ENCODE peak calls at places on chromosomes 1 and 21, in six cellular contexts. One of them, this sample, is unnamed.

GRCh38 chr1:174990382-174990999 is 9.3 kb upstream of the CACYBP start:
- DNase-seq in aorta: no peak
- DNase-seq in memory B cell: no peak
- DNase-seq in effector CD8-positive, alpha-beta T cell: no peak
- DNase-seq in stimulated activated CD4-positive, alpha-beta T cell treated with anti-CD3 and anti-CD28 coated beads, Interleukin-1b, Interleukin-23, amount 100 ng/mL, for 24 hours: no peak
- DNase-seq in activated CD4-positive, alpha-beta T cell treated with anti-CD3 and anti-CD28 coated beads for 48 hours: no peak
- DNase-seq in this sample: no peak

GRCh38 chr1:161200992-161201827 is 957 bp upstream of the NDUFS2 start:
- DNase-seq in memory B cell: no peak
- DNase-seq in aorta: peak
- DNase-seq in stimulated activated CD4-positive, alpha-beta T cell treated with anti-CD3 and anti-CD28 coated beads, Interleukin-1b, Interleukin-23, amount 100 ng/mL, for 24 hours: no peak
- DNase-seq in effector CD8-positive, alpha-beta T cell: no peak
- DNase-seq in activated CD4-positive, alpha-beta T cell treated with anti-CD3 and anti-CD28 coated beads for 48 hours: no peak
- DNase-seq in this sample: peak

GRCh38 chr1:87744056-87744455 is 415.4 kb downstream of the LMO4 start:
- DNase-seq in activated CD4-positive, alpha-beta T cell treated with anti-CD3 and anti-CD28 coated beads for 48 hours: no peak
- DNase-seq in memory B cell: no peak
- DNase-seq in aorta: no peak
- DNase-seq in effector CD8-positive, alpha-beta T cell: no peak
- DNase-seq in stimulated activated CD4-positive, alpha-beta T cell treated with anti-CD3 and anti-CD28 coated beads, Interleukin-1b, Interleukin-23, amount 100 ng/mL, for 24 hours: no peak
- DNase-seq in this sample: no peak

GRCh38 chr1:15153842-15154479 is 414 bp downstream of the TMEM51 start:
- DNase-seq in stimulated activated CD4-positive, alpha-beta T cell treated with anti-CD3 and anti-CD28 coated beads, Interleukin-1b, Interleukin-23, amount 100 ng/mL, for 24 hours: peak
- DNase-seq in memory B cell: no peak
- DNase-seq in aorta: peak
- DNase-seq in effector CD8-positive, alpha-beta T cell: no peak
- DNase-seq in activated CD4-positive, alpha-beta T cell treated with anti-CD3 and anti-CD28 coated beads for 48 hours: peak
- DNase-seq in this sample: peak

GRCh38 chr1:108590436-108590835 is 30.5 kb downstream of the EEIG2 start:
- DNase-seq in stimulated activated CD4-positive, alpha-beta T cell treated with anti-CD3 and anti-CD28 coated beads, Interleukin-1b, Interleukin-23, amount 100 ng/mL, for 24 hours: no peak
- DNase-seq in memory B cell: no peak
- DNase-seq in aorta: peak
- DNase-seq in activated CD4-positive, alpha-beta T cell treated with anti-CD3 and anti-CD28 coated beads for 48 hours: no peak
- DNase-seq in effector CD8-positive, alpha-beta T cell: no peak
- DNase-seq in this sample: no peak

GRCh38 chr1:109827466-109827865 is 63.7 kb upstream of the EPS8L3 start:
- DNase-seq in effector CD8-positive, alpha-beta T cell: no peak
- DNase-seq in aorta: no peak
- DNase-seq in memory B cell: no peak
- DNase-seq in stimulated activated CD4-positive, alpha-beta T cell treated with anti-CD3 and anti-CD28 coated beads, Interleukin-1b, Interleukin-23, amount 100 ng/mL, for 24 hours: no peak
- DNase-seq in activated CD4-positive, alpha-beta T cell treated with anti-CD3 and anti-CD28 coated beads for 48 hours: no peak
- DNase-seq in this sample: no peak

GRCh38 chr1:2785631-2786328 is 15.7 kb downstream of the TTC34 start:
- DNase-seq in memory B cell: no peak
- DNase-seq in stimulated activated CD4-positive, alpha-beta T cell treated with anti-CD3 and anti-CD28 coated beads, Interleukin-1b, Interleukin-23, amount 100 ng/mL, for 24 hours: no peak
- DNase-seq in activated CD4-positive, alpha-beta T cell treated with anti-CD3 and anti-CD28 coated beads for 48 hours: no peak
- DNase-seq in effector CD8-positive, alpha-beta T cell: no peak
- DNase-seq in aorta: no peak
- DNase-seq in this sample: peak

GRCh38 chr1:86507935-86508582 is 38.8 kb upstream of the CLCA4 start:
- DNase-seq in aorta: no peak
- DNase-seq in stimulated activated CD4-positive, alpha-beta T cell treated with anti-CD3 and anti-CD28 coated beads, Interleukin-1b, Interleukin-23, amount 100 ng/mL, for 24 hours: no peak
- DNase-seq in activated CD4-positive, alpha-beta T cell treated with anti-CD3 and anti-CD28 coated beads for 48 hours: peak
- DNase-seq in effector CD8-positive, alpha-beta T cell: no peak
- DNase-seq in memory B cell: no peak
- DNase-seq in this sample: no peak

GRCh38 chr1:21896652-21897532 is 40.2 kb downstream of the HSPG2 start:
- DNase-seq in effector CD8-positive, alpha-beta T cell: no peak
- DNase-seq in stimulated activated CD4-positive, alpha-beta T cell treated with anti-CD3 and anti-CD28 coated beads, Interleukin-1b, Interleukin-23, amount 100 ng/mL, for 24 hours: no peak
- DNase-seq in aorta: peak
- DNase-seq in activated CD4-positive, alpha-beta T cell treated with anti-CD3 and anti-CD28 coated beads for 48 hours: no peak
- DNase-seq in memory B cell: no peak
- DNase-seq in this sample: peak

GRCh38 chr1:10986525-10986890 is 25.9 kb upstream of the TARDBP start:
- DNase-seq in effector CD8-positive, alpha-beta T cell: no peak
- DNase-seq in aorta: no peak
- DNase-seq in activated CD4-positive, alpha-beta T cell treated with anti-CD3 and anti-CD28 coated beads for 48 hours: no peak
- DNase-seq in stimulated activated CD4-positive, alpha-beta T cell treated with anti-CD3 and anti-CD28 coated beads, Interleukin-1b, Interleukin-23, amount 100 ng/mL, for 24 hours: no peak
- DNase-seq in memory B cell: no peak
- DNase-seq in this sample: no peak

GRCh38 chr1:223844521-223844961 is 1.2 kb downstream of the TP53BP2 start:
- DNase-seq in activated CD4-positive, alpha-beta T cell treated with anti-CD3 and anti-CD28 coated beads for 48 hours: peak
- DNase-seq in memory B cell: no peak
- DNase-seq in effector CD8-positive, alpha-beta T cell: no peak
- DNase-seq in aorta: no peak
- DNase-seq in stimulated activated CD4-positive, alpha-beta T cell treated with anti-CD3 and anti-CD28 coated beads, Interleukin-1b, Interleukin-23, amount 100 ng/mL, for 24 hours: peak
- DNase-seq in this sample: no peak

GRCh38 chr1:172268237-172268636 is 152.2 kb upstream of the C1orf105 start:
- DNase-seq in aorta: no peak
- DNase-seq in memory B cell: no peak
- DNase-seq in stimulated activated CD4-positive, alpha-beta T cell treated with anti-CD3 and anti-CD28 coated beads, Interleukin-1b, Interleukin-23, amount 100 ng/mL, for 24 hours: no peak
- DNase-seq in effector CD8-positive, alpha-beta T cell: no peak
- DNase-seq in activated CD4-positive, alpha-beta T cell treated with anti-CD3 and anti-CD28 coated beads for 48 hours: no peak
- DNase-seq in this sample: no peak

GRCh38 chr21:33109574-33110339 is 39.8 kb downstream of the OLIG1 start:
- DNase-seq in memory B cell: no peak
- DNase-seq in aorta: no peak
- DNase-seq in stimulated activated CD4-positive, alpha-beta T cell treated with anti-CD3 and anti-CD28 coated beads, Interleukin-1b, Interleukin-23, amount 100 ng/mL, for 24 hours: no peak
- DNase-seq in effector CD8-positive, alpha-beta T cell: no peak
- DNase-seq in activated CD4-positive, alpha-beta T cell treated with anti-CD3 and anti-CD28 coated beads for 48 hours: peak
- DNase-seq in this sample: no peak

GRCh38 chr1:44108971-44109370 is 9.7 kb upstream of the KLF17 start:
- DNase-seq in activated CD4-positive, alpha-beta T cell treated with anti-CD3 and anti-CD28 coated beads for 48 hours: no peak
- DNase-seq in stimulated activated CD4-positive, alpha-beta T cell treated with anti-CD3 and anti-CD28 coated beads, Interleukin-1b, Interleukin-23, amount 100 ng/mL, for 24 hours: no peak
- DNase-seq in effector CD8-positive, alpha-beta T cell: no peak
- DNase-seq in memory B cell: no peak
- DNase-seq in aorta: no peak
- DNase-seq in this sample: no peak

GRCh38 chr1:55816456-55816794 is 601.3 kb upstream of the USP24 start:
- DNase-seq in effector CD8-positive, alpha-beta T cell: no peak
- DNase-seq in memory B cell: no peak
- DNase-seq in activated CD4-positive, alpha-beta T cell treated with anti-CD3 and anti-CD28 coated beads for 48 hours: peak
- DNase-seq in stimulated activated CD4-positive, alpha-beta T cell treated with anti-CD3 and anti-CD28 coated beads, Interleukin-1b, Interleukin-23, amount 100 ng/mL, for 24 hours: no peak
- DNase-seq in aorta: no peak
- DNase-seq in this sample: no peak

GRCh38 chr1:216926681-216927080 is 203.5 kb upstream of the ESRRG start:
- DNase-seq in activated CD4-positive, alpha-beta T cell treated with anti-CD3 and anti-CD28 coated beads for 48 hours: no peak
- DNase-seq in memory B cell: no peak
- DNase-seq in stimulated activated CD4-positive, alpha-beta T cell treated with anti-CD3 and anti-CD28 coated beads, Interleukin-1b, Interleukin-23, amount 100 ng/mL, for 24 hours: no peak
- DNase-seq in aorta: no peak
- DNase-seq in effector CD8-positive, alpha-beta T cell: no peak
- DNase-seq in this sample: no peak

GRCh38 chr1:53329183-53329544 is 1.3 kb upstream of the LRP8 start:
- DNase-seq in activated CD4-positive, alpha-beta T cell treated with anti-CD3 and anti-CD28 coated beads for 48 hours: no peak
- DNase-seq in stimulated activated CD4-positive, alpha-beta T cell treated with anti-CD3 and anti-CD28 coated beads, Interleukin-1b, Interleukin-23, amount 100 ng/mL, for 24 hours: no peak
- DNase-seq in aorta: peak
- DNase-seq in effector CD8-positive, alpha-beta T cell: no peak
- DNase-seq in memory B cell: no peak
- DNase-seq in this sample: peak

GRCh38 chr1:19762175-19762779 is 37.4 kb downstream of the TMCO4 start:
- DNase-seq in aorta: no peak
- DNase-seq in stimulated activated CD4-positive, alpha-beta T cell treated with anti-CD3 and anti-CD28 coated beads, Interleukin-1b, Interleukin-23, amount 100 ng/mL, for 24 hours: peak
- DNase-seq in memory B cell: peak
- DNase-seq in effector CD8-positive, alpha-beta T cell: no peak
- DNase-seq in activated CD4-positive, alpha-beta T cell treated with anti-CD3 and anti-CD28 coated beads for 48 hours: peak
- DNase-seq in this sample: no peak

GRCh38 chr1:117346206-117346928 is 20.9 kb upstream of the MAN1A2 start:
- DNase-seq in effector CD8-positive, alpha-beta T cell: no peak
- DNase-seq in aorta: no peak
- DNase-seq in stimulated activated CD4-positive, alpha-beta T cell treated with anti-CD3 and anti-CD28 coated beads, Interleukin-1b, Interleukin-23, amount 100 ng/mL, for 24 hours: no peak
- DNase-seq in activated CD4-positive, alpha-beta T cell treated with anti-CD3 and anti-CD28 coated beads for 48 hours: peak
- DNase-seq in memory B cell: no peak
- DNase-seq in this sample: no peak

GRCh38 chr21:45533731-45534571 is 8.3 kb downstream of the SLC19A1 start:
- DNase-seq in memory B cell: no peak
- DNase-seq in aorta: peak
- DNase-seq in activated CD4-positive, alpha-beta T cell treated with anti-CD3 and anti-CD28 coated beads for 48 hours: no peak
- DNase-seq in stimulated activated CD4-positive, alpha-beta T cell treated with anti-CD3 and anti-CD28 coated beads, Interleukin-1b, Interleukin-23, amount 100 ng/mL, for 24 hours: no peak
- DNase-seq in effector CD8-positive, alpha-beta T cell: no peak
- DNase-seq in this sample: peak

GRCh38 chr1:157944666-157945280 is 48.7 kb upstream of the KIRREL1 start:
- DNase-seq in activated CD4-positive, alpha-beta T cell treated with anti-CD3 and anti-CD28 coated beads for 48 hours: no peak
- DNase-seq in aorta: no peak
- DNase-seq in stimulated activated CD4-positive, alpha-beta T cell treated with anti-CD3 and anti-CD28 coated beads, Interleukin-1b, Interleukin-23, amount 100 ng/mL, for 24 hours: no peak
- DNase-seq in effector CD8-positive, alpha-beta T cell: no peak
- DNase-seq in memory B cell: no peak
- DNase-seq in this sample: no peak

GRCh38 chr1:148263906-148264255 is 111.8 kb upstream of the NBPF11 start:
- DNase-seq in aorta: no peak
- DNase-seq in effector CD8-positive, alpha-beta T cell: no peak
- DNase-seq in stimulated activated CD4-positive, alpha-beta T cell treated with anti-CD3 and anti-CD28 coated beads, Interleukin-1b, Interleukin-23, amount 100 ng/mL, for 24 hours: no peak
- DNase-seq in memory B cell: peak
- DNase-seq in activated CD4-positive, alpha-beta T cell treated with anti-CD3 and anti-CD28 coated beads for 48 hours: no peak
- DNase-seq in this sample: no peak

GRCh38 chr1:192892934-192893333 is 84.1 kb downstream of the RGS2 start:
- DNase-seq in effector CD8-positive, alpha-beta T cell: no peak
- DNase-seq in stimulated activated CD4-positive, alpha-beta T cell treated with anti-CD3 and anti-CD28 coated beads, Interleukin-1b, Interleukin-23, amount 100 ng/mL, for 24 hours: no peak
- DNase-seq in memory B cell: no peak
- DNase-seq in activated CD4-positive, alpha-beta T cell treated with anti-CD3 and anti-CD28 coated beads for 48 hours: no peak
- DNase-seq in aorta: no peak
- DNase-seq in this sample: no peak

GRCh38 chr1:3348196-3348865 is 106.1 kb upstream of the ARHGEF16 start:
- DNase-seq in aorta: no peak
- DNase-seq in stimulated activated CD4-positive, alpha-beta T cell treated with anti-CD3 and anti-CD28 coated beads, Interleukin-1b, Interleukin-23, amount 100 ng/mL, for 24 hours: no peak
- DNase-seq in memory B cell: no peak
- DNase-seq in effector CD8-positive, alpha-beta T cell: no peak
- DNase-seq in activated CD4-positive, alpha-beta T cell treated with anti-CD3 and anti-CD28 coated beads for 48 hours: no peak
- DNase-seq in this sample: no peak

GRCh38 chr1:42035205-42035829 is 116.6 kb upstream of the HIVEP3 start:
- DNase-seq in aorta: peak
- DNase-seq in memory B cell: no peak
- DNase-seq in activated CD4-positive, alpha-beta T cell treated with anti-CD3 and anti-CD28 coated beads for 48 hours: peak
- DNase-seq in effector CD8-positive, alpha-beta T cell: peak
- DNase-seq in stimulated activated CD4-positive, alpha-beta T cell treated with anti-CD3 and anti-CD28 coated beads, Interleukin-1b, Interleukin-23, amount 100 ng/mL, for 24 hours: peak
- DNase-seq in this sample: peak

GRCh38 chr21:30209571-30209970 is 6.3 kb downstream of the CLDN8 start:
- DNase-seq in stimulated activated CD4-positive, alpha-beta T cell treated with anti-CD3 and anti-CD28 coated beads, Interleukin-1b, Interleukin-23, amount 100 ng/mL, for 24 hours: no peak
- DNase-seq in activated CD4-positive, alpha-beta T cell treated with anti-CD3 and anti-CD28 coated beads for 48 hours: no peak
- DNase-seq in aorta: no peak
- DNase-seq in effector CD8-positive, alpha-beta T cell: no peak
- DNase-seq in memory B cell: no peak
- DNase-seq in this sample: no peak

GRCh38 chr21:26331581-26331980 is 161.0 kb upstream of the APP start:
- DNase-seq in aorta: no peak
- DNase-seq in activated CD4-positive, alpha-beta T cell treated with anti-CD3 and anti-CD28 coated beads for 48 hours: no peak
- DNase-seq in memory B cell: no peak
- DNase-seq in effector CD8-positive, alpha-beta T cell: no peak
- DNase-seq in stimulated activated CD4-positive, alpha-beta T cell treated with anti-CD3 and anti-CD28 coated beads, Interleukin-1b, Interleukin-23, amount 100 ng/mL, for 24 hours: no peak
- DNase-seq in this sample: no peak

GRCh38 chr21:36835383-36835795 is 131.1 kb downstream of the HLCS start:
- DNase-seq in memory B cell: no peak
- DNase-seq in stimulated activated CD4-positive, alpha-beta T cell treated with anti-CD3 and anti-CD28 coated beads, Interleukin-1b, Interleukin-23, amount 100 ng/mL, for 24 hours: no peak
- DNase-seq in effector CD8-positive, alpha-beta T cell: no peak
- DNase-seq in activated CD4-positive, alpha-beta T cell treated with anti-CD3 and anti-CD28 coated beads for 48 hours: no peak
- DNase-seq in aorta: no peak
- DNase-seq in this sample: no peak

GRCh38 chr1:226044514-226045132 is 17.9 kb upstream of the H3-3A start:
- DNase-seq in memory B cell: no peak
- DNase-seq in stimulated activated CD4-positive, alpha-beta T cell treated with anti-CD3 and anti-CD28 coated beads, Interleukin-1b, Interleukin-23, amount 100 ng/mL, for 24 hours: no peak
- DNase-seq in aorta: no peak
- DNase-seq in activated CD4-positive, alpha-beta T cell treated with anti-CD3 and anti-CD28 coated beads for 48 hours: no peak
- DNase-seq in effector CD8-positive, alpha-beta T cell: no peak
- DNase-seq in this sample: no peak

GRCh38 chr1:9028921-9029715 is 2.9 kb upstream of the SLC2A7 start:
- DNase-seq in memory B cell: no peak
- DNase-seq in effector CD8-positive, alpha-beta T cell: no peak
- DNase-seq in aorta: no peak
- DNase-seq in stimulated activated CD4-positive, alpha-beta T cell treated with anti-CD3 and anti-CD28 coated beads, Interleukin-1b, Interleukin-23, amount 100 ng/mL, for 24 hours: no peak
- DNase-seq in activated CD4-positive, alpha-beta T cell treated with anti-CD3 and anti-CD28 coated beads for 48 hours: no peak
- DNase-seq in this sample: no peak

GRCh38 chr1:94591791-94592565 is 50.4 kb upstream of the F3 start:
- DNase-seq in memory B cell: no peak
- DNase-seq in activated CD4-positive, alpha-beta T cell treated with anti-CD3 and anti-CD28 coated beads for 48 hours: no peak
- DNase-seq in stimulated activated CD4-positive, alpha-beta T cell treated with anti-CD3 and anti-CD28 coated beads, Interleukin-1b, Interleukin-23, amount 100 ng/mL, for 24 hours: no peak
- DNase-seq in effector CD8-positive, alpha-beta T cell: no peak
- DNase-seq in aorta: no peak
- DNase-seq in this sample: no peak

GRCh38 chr1:50959303-50959912 is 659 bp downstream of the FAF1 start:
- DNase-seq in memory B cell: no peak
- DNase-seq in aorta: no peak
- DNase-seq in activated CD4-positive, alpha-beta T cell treated with anti-CD3 and anti-CD28 coated beads for 48 hours: no peak
- DNase-seq in effector CD8-positive, alpha-beta T cell: no peak
- DNase-seq in stimulated activated CD4-positive, alpha-beta T cell treated with anti-CD3 and anti-CD28 coated beads, Interleukin-1b, Interleukin-23, amount 100 ng/mL, for 24 hours: no peak
- DNase-seq in this sample: no peak

GRCh38 chr21:45505416-45506021 is 36.7 kb downstream of the SLC19A1 start:
- DNase-seq in memory B cell: no peak
- DNase-seq in stimulated activated CD4-positive, alpha-beta T cell treated with anti-CD3 and anti-CD28 coated beads, Interleukin-1b, Interleukin-23, amount 100 ng/mL, for 24 hours: no peak
- DNase-seq in effector CD8-positive, alpha-beta T cell: no peak
- DNase-seq in aorta: peak
- DNase-seq in activated CD4-positive, alpha-beta T cell treated with anti-CD3 and anti-CD28 coated beads for 48 hours: no peak
- DNase-seq in this sample: peak

GRCh38 chr21:46083271-46084040 is 14.5 kb upstream of the COL6A2 start:
- DNase-seq in effector CD8-positive, alpha-beta T cell: no peak
- DNase-seq in memory B cell: no peak
- DNase-seq in activated CD4-positive, alpha-beta T cell treated with anti-CD3 and anti-CD28 coated beads for 48 hours: no peak
- DNase-seq in stimulated activated CD4-positive, alpha-beta T cell treated with anti-CD3 and anti-CD28 coated beads, Interleukin-1b, Interleukin-23, amount 100 ng/mL, for 24 hours: no peak
- DNase-seq in aorta: peak
- DNase-seq in this sample: no peak

This sample was measured in cardiac septum.